ENCODE peak calls at places on chromosomes 7 and 10, in four cellular contexts. One of them, this sample, is unnamed.

GRCh38 chr10:30454744-30455498 is 20.9 kb downstream of the MAP3K8 start:
- DNase-seq in K562: no peak
- DNase-seq in H1: no peak
- DNase-seq in GM12878: no peak
- DNase-seq in this sample: no peak

GRCh38 chr10:103153302-103153759 is 39.7 kb downstream of the NT5C2 start:
- DNase-seq in K562: no peak
- DNase-seq in H1: no peak
- DNase-seq in GM12878: no peak
- DNase-seq in this sample: no peak

GRCh38 chr10:33265621-33266020 is 68.8 kb downstream of the NRP1 start:
- DNase-seq in K562: no peak
- DNase-seq in H1: no peak
- DNase-seq in GM12878: no peak
- DNase-seq in this sample: no peak

GRCh38 chr10:93815304-93816091 is 57.8 kb downstream of the LGI1 start:
- DNase-seq in K562: no peak
- DNase-seq in H1: no peak
- DNase-seq in GM12878: no peak
- DNase-seq in this sample: no peak

GRCh38 chr7:116224492-116225098 is 14.3 kb downstream of the TES start:
- DNase-seq in K562: no peak
- DNase-seq in H1: no peak
- DNase-seq in GM12878: no peak
- DNase-seq in this sample: no peak

GRCh38 chr7:26182283-26182682 is 18.3 kb downstream of the HNRNPA2B1 start:
- DNase-seq in K562: no peak
- DNase-seq in H1: no peak
- DNase-seq in GM12878: no peak
- DNase-seq in this sample: no peak

GRCh38 chr7:157784114-157784835 is 447.5 kb downstream of the DNAJB6 start:
- DNase-seq in K562: no peak
- DNase-seq in H1: no peak
- DNase-seq in GM12878: no peak
- DNase-seq in this sample: no peak

GRCh38 chr7:14229047-14229446 is 239.6 kb upstream of the ETV1 start:
- DNase-seq in K562: no peak
- DNase-seq in H1: no peak
- DNase-seq in GM12878: no peak
- DNase-seq in this sample: no peak

GRCh38 chr7:27751888-27752660 is 12.1 kb downstream of the TAX1BP1 start:
- DNase-seq in K562: no peak
- DNase-seq in H1: no peak
- DNase-seq in GM12878: no peak
- DNase-seq in this sample: no peak

GRCh38 chr10:59323036-59323459 is 39.3 kb downstream of the FAM13C start:
- DNase-seq in K562: no peak
- DNase-seq in H1: no peak
- DNase-seq in GM12878: no peak
- DNase-seq in this sample: no peak

GRCh38 chr7:2813350-2814185 is 30.5 kb downstream of the GNA12 start:
- DNase-seq in K562: no peak
- DNase-seq in H1: no peak
- DNase-seq in GM12878: no peak
- DNase-seq in this sample: no peak

GRCh38 chr10:25231751-25232150 is 57.0 kb downstream of the GPR158 start:
- DNase-seq in K562: no peak
- DNase-seq in H1: no peak
- DNase-seq in GM12878: no peak
- DNase-seq in this sample: no peak

GRCh38 chr7:109126404-109127050 is 556.9 kb downstream of the DNAJB9 start:
- DNase-seq in K562: no peak
- DNase-seq in H1: no peak
- DNase-seq in GM12878: no peak
- DNase-seq in this sample: no peak

GRCh38 chr10:100930368-100930767 is 17.6 kb downstream of the SLF2 start:
- DNase-seq in K562: no peak
- DNase-seq in H1: no peak
- DNase-seq in GM12878: no peak
- DNase-seq in this sample: no peak

GRCh38 chr7:117800841-117801240 is 72.4 kb downstream of the CTTNBP2 start:
- DNase-seq in K562: no peak
- DNase-seq in H1: no peak
- DNase-seq in GM12878: no peak
- DNase-seq in this sample: no peak

GRCh38 chr7:46291064-46291463 is 370.0 kb upstream of the IGFBP3 start:
- DNase-seq in K562: no peak
- DNase-seq in H1: no peak
- DNase-seq in GM12878: peak
- DNase-seq in this sample: no peak

GRCh38 chr7:128400566-128400965 is 9.2 kb downstream of the IMPDH1 start:
- DNase-seq in K562: no peak
- DNase-seq in H1: no peak
- DNase-seq in GM12878: no peak
- DNase-seq in this sample: no peak

GRCh38 chr7:44275829-44276570 is 49.4 kb downstream of the CAMK2B start:
- DNase-seq in K562: peak
- DNase-seq in H1: peak
- DNase-seq in GM12878: no peak
- DNase-seq in this sample: no peak

GRCh38 chr10:10903620-10904019 is 114.1 kb upstream of the CELF2 start:
- DNase-seq in K562: no peak
- DNase-seq in H1: no peak
- DNase-seq in GM12878: no peak
- DNase-seq in this sample: no peak

GRCh38 chr7:86966920-86967319 is 92.5 kb downstream of the ELAPOR2 start:
- DNase-seq in K562: no peak
- DNase-seq in H1: no peak
- DNase-seq in GM12878: no peak
- DNase-seq in this sample: no peak

GRCh38 chr7:82339958-82340357 is 103.6 kb downstream of the CACNA2D1 start:
- DNase-seq in K562: no peak
- DNase-seq in H1: no peak
- DNase-seq in GM12878: no peak
- DNase-seq in this sample: no peak

GRCh38 chr10:7260912-7261700 is 149.7 kb downstream of the SFMBT2 start:
- DNase-seq in K562: no peak
- DNase-seq in H1: no peak
- DNase-seq in GM12878: no peak
- DNase-seq in this sample: no peak

GRCh38 chr10:46539596-46540411 is 16.7 kb downstream of the GPRIN2 start:
- DNase-seq in K562: no peak
- DNase-seq in H1: no peak
- DNase-seq in GM12878: no peak
- DNase-seq in this sample: no peak

GRCh38 chr7:114933665-114934064 is 11.8 kb downstream of the MDFIC start:
- DNase-seq in K562: no peak
- DNase-seq in H1: no peak
- DNase-seq in GM12878: no peak
- DNase-seq in this sample: no peak

GRCh38 chr10:116888380-116889055 is 39.2 kb downstream of the ENO4 start:
- DNase-seq in K562: no peak
- DNase-seq in H1: no peak
- DNase-seq in GM12878: no peak
- DNase-seq in this sample: peak

GRCh38 chr7:69433086-69433485 is 165.2 kb upstream of the AUTS2 start:
- DNase-seq in K562: no peak
- DNase-seq in H1: no peak
- DNase-seq in GM12878: no peak
- DNase-seq in this sample: no peak

GRCh38 chr7:32155712-32156111 is 85.5 kb upstream of the PDE1C start:
- DNase-seq in K562: no peak
- DNase-seq in H1: no peak
- DNase-seq in GM12878: no peak
- DNase-seq in this sample: no peak

GRCh38 chr7:130114776-130115175 is 44.4 kb downstream of the KLHDC10 start:
- DNase-seq in K562: no peak
- DNase-seq in H1: no peak
- DNase-seq in GM12878: no peak
- DNase-seq in this sample: peak

GRCh38 chr10:72612203-72612826 is 13.6 kb downstream of the MICU1 start:
- DNase-seq in K562: no peak
- DNase-seq in H1: no peak
- DNase-seq in GM12878: no peak
- DNase-seq in this sample: no peak

GRCh38 chr10:10804998-10805737 is 212.5 kb upstream of the CELF2 start:
- DNase-seq in K562: no peak
- DNase-seq in H1: no peak
- DNase-seq in GM12878: no peak
- DNase-seq in this sample: no peak

GRCh38 chr10:58266826-58267712 is 625 bp downstream of the IPMK start:
- DNase-seq in K562: peak
- DNase-seq in H1: peak
- DNase-seq in GM12878: no peak
- DNase-seq in this sample: no peak

GRCh38 chr7:30162622-30163124 is 27.9 kb downstream of the MTURN start:
- DNase-seq in K562: no peak
- DNase-seq in H1: no peak
- DNase-seq in GM12878: no peak
- DNase-seq in this sample: no peak

GRCh38 chr10:79189853-79190435 is 121.2 kb downstream of the ZMIZ1 start:
- DNase-seq in K562: no peak
- DNase-seq in H1: no peak
- DNase-seq in GM12878: no peak
- DNase-seq in this sample: no peak

GRCh38 chr7:149544028-149544427 is 46.4 kb upstream of the ZNF746 start:
- DNase-seq in K562: no peak
- DNase-seq in H1: no peak
- DNase-seq in GM12878: no peak
- DNase-seq in this sample: no peak
- TF ChIP-seq EGR1 in K562: no peak
- TF ChIP-seq EGR1 in H1: no peak
- TF ChIP-seq EGR1 in GM12878: no peak
- TF ChIP-seq EGR1 in this sample: no peak

GRCh38 chr10:125054216-125054615 is 106.1 kb downstream of the CTBP2 start:
- DNase-seq in K562: peak
- DNase-seq in H1: no peak
- DNase-seq in GM12878: no peak
- DNase-seq in this sample: no peak
- TF ChIP-seq CEBPB in K562: no peak
- TF ChIP-seq CEBPB in H1: no peak
- TF ChIP-seq CEBPB in GM12878: no peak
- TF ChIP-seq CEBPB in this sample: no peak

GRCh38 chr7:85186521-85187241 is at the start of gene SEMA3D:
- DNase-seq in K562: no peak
- DNase-seq in H1: peak
- DNase-seq in GM12878: no peak
- DNase-seq in this sample: peak

GRCh38 chr7:85183296-85183695 is 3.6 kb downstream of the SEMA3D start:
- DNase-seq in K562: no peak
- DNase-seq in H1: no peak
- DNase-seq in GM12878: no peak
- DNase-seq in this sample: no peak

GRCh38 chr7:85186083-85186520 is 754 bp downstream of the SEMA3D start:
- DNase-seq in K562: no peak
- DNase-seq in H1: peak
- DNase-seq in GM12878: no peak
- DNase-seq in this sample: no peak

GRCh38 chr7:85185355-85186082 is 1.3 kb downstream of the SEMA3D start:
- DNase-seq in K562: no peak
- DNase-seq in H1: peak
- DNase-seq in GM12878: no peak
- DNase-seq in this sample: no peak

GRCh38 chr7:85184599-85185354 is 2.1 kb downstream of the SEMA3D start:
- DNase-seq in K562: no peak
- DNase-seq in H1: peak
- DNase-seq in GM12878: no peak
- DNase-seq in this sample: no peak
- TF ChIP-seq EGR1 in K562: no peak
- TF ChIP-seq EGR1 in H1: no peak
- TF ChIP-seq EGR1 in GM12878: no peak
- TF ChIP-seq EGR1 in this sample: no peak

DNA sequence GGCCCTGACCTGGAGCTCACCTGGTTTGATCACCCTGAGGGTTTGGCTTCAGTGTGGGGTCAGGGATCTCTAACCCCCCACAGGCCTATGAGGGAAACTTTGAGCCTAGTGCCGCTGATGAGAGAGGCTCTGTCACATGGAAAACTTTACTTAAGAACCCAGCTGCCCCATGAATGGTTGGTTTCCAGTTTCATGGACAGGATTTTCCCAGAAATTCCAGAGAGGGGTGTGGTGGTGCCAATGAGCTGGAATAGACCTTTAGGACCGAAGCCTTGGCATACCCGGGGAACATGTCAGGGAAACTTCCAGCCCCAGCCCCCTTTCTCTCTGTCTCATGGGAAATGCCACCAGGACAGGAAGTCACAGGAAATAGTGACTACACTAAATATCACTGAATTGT is 36.9 kb downstream of the AKR1B1 start:
- DNase-seq in K562: no peak
- DNase-seq in H1: no peak
- DNase-seq in GM12878: no peak
- DNase-seq in this sample: no peak
- TF ChIP-seq CEBPB in K562: no peak
- TF ChIP-seq CEBPB in H1: no peak
- TF ChIP-seq CEBPB in GM12878: no peak
- TF ChIP-seq CEBPB in this sample: no peak

GRCh38 chr10:121368347-121369025 is 229.8 kb downstream of the FGFR2 start:
- DNase-seq in K562: no peak
- DNase-seq in H1: no peak
- DNase-seq in GM12878: no peak
- DNase-seq in this sample: no peak

GRCh38 chr10:121374121-121374520 is 224.1 kb downstream of the FGFR2 start:
- DNase-seq in K562: no peak
- DNase-seq in H1: no peak
- DNase-seq in GM12878: no peak
- DNase-seq in this sample: no peak

GRCh38 chr10:121375201-121375600 is 223.0 kb downstream of the FGFR2 start:
- DNase-seq in K562: no peak
- DNase-seq in H1: no peak
- DNase-seq in GM12878: no peak
- DNase-seq in this sample: no peak

GRCh38 chr10:121371836-121372235 is 226.4 kb downstream of the FGFR2 start:
- DNase-seq in K562: no peak
- DNase-seq in H1: no peak
- DNase-seq in GM12878: no peak
- DNase-seq in this sample: no peak

DNA sequence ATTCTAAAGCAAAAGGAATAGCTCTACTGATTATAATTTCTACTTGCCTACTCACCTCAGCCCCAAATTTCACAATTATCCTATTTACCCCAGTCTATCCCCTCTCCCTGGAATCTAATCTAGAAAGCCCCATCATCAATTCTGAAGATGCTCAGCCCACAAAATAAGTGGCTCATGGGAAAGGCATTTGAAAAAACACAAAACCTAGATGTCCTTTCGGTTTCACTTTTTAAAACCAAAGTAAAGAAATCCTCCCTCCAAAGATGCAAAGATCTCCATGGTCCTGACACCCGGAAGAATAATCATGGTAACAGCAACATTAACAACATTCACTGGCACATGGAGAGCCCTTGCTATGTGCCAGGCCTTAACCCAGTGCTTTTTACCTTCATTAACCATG is 224.8 kb downstream of the FGFR2 start:
- DNase-seq in K562: no peak
- DNase-seq in H1: no peak
- DNase-seq in GM12878: no peak
- DNase-seq in this sample: no peak
- TF ChIP-seq EGR1 in K562: no peak
- TF ChIP-seq EGR1 in H1: no peak
- TF ChIP-seq EGR1 in GM12878: no peak
- TF ChIP-seq EGR1 in this sample: no peak